ENCODE peak calls at places on chromosomes 1 and 21, in nine cellular contexts. One of them, this sample, is unnamed.

GRCh38 chr1:92927870-92928269 is 33.4 kb downstream of the DIPK1A start:
- ATAC-seq in PC-3: no peak
- ATAC-seq in heart left ventricle: no peak
- ATAC-seq in Panc1: no peak
- ATAC-seq in right lobe of liver: no peak
- ATAC-seq in upper lobe of left lung: no peak
- ATAC-seq in lower lobe of right lung: no peak
- ATAC-seq in HCT116: peak; percentile 50
- ATAC-seq in body of pancreas: no peak
- ATAC-seq in this sample: no peak

GRCh38 chr1:160112370-160112769 is 3.2 kb upstream of the ATP1A2 start:
- ATAC-seq in PC-3: no peak
- ATAC-seq in heart left ventricle: no peak
- ATAC-seq in Panc1: no peak
- ATAC-seq in right lobe of liver: no peak
- ATAC-seq in upper lobe of left lung: peak; percentile 33
- ATAC-seq in lower lobe of right lung: no peak
- ATAC-seq in HCT116: no peak
- ATAC-seq in body of pancreas: no peak
- ATAC-seq in this sample: no peak

GRCh38 chr1:233972951-233973635 is 68.6 kb downstream of the SLC35F3 start:
- ATAC-seq in PC-3: peak; percentile 75
- ATAC-seq in heart left ventricle: no peak
- ATAC-seq in Panc1: peak; percentile 82
- ATAC-seq in right lobe of liver: no peak
- ATAC-seq in upper lobe of left lung: no peak
- ATAC-seq in lower lobe of right lung: no peak
- ATAC-seq in HCT116: peak; percentile 88
- ATAC-seq in body of pancreas: no peak
- ATAC-seq in this sample: no peak

GRCh38 chr1:237383825-237384612 is 342.0 kb downstream of the RYR2 start:
- ATAC-seq in PC-3: no peak
- ATAC-seq in heart left ventricle: no peak
- ATAC-seq in Panc1: no peak
- ATAC-seq in right lobe of liver: no peak
- ATAC-seq in upper lobe of left lung: peak; percentile 53
- ATAC-seq in lower lobe of right lung: no peak
- ATAC-seq in HCT116: no peak
- ATAC-seq in body of pancreas: no peak
- ATAC-seq in this sample: no peak

GRCh38 chr21:17506936-17507335 is 5.9 kb upstream of the CXADR start:
- ATAC-seq in PC-3: no peak
- ATAC-seq in heart left ventricle: no peak
- ATAC-seq in Panc1: no peak
- ATAC-seq in right lobe of liver: no peak
- ATAC-seq in upper lobe of left lung: no peak
- ATAC-seq in lower lobe of right lung: no peak
- ATAC-seq in HCT116: no peak
- ATAC-seq in body of pancreas: no peak
- ATAC-seq in this sample: no peak

GRCh38 chr1:67662884-67663283 is 22.1 kb upstream of the GADD45A start:
- ATAC-seq in PC-3: no peak
- ATAC-seq in heart left ventricle: no peak
- ATAC-seq in Panc1: no peak
- ATAC-seq in right lobe of liver: no peak
- ATAC-seq in upper lobe of left lung: no peak
- ATAC-seq in lower lobe of right lung: no peak
- ATAC-seq in HCT116: no peak
- ATAC-seq in body of pancreas: no peak
- ATAC-seq in this sample: no peak

GRCh38 chr1:155759966-155760630 is 71.2 kb downstream of the DAP3 start:
- ATAC-seq in PC-3: peak; percentile 56
- ATAC-seq in heart left ventricle: no peak
- ATAC-seq in Panc1: no peak
- ATAC-seq in right lobe of liver: no peak
- ATAC-seq in upper lobe of left lung: no peak
- ATAC-seq in lower lobe of right lung: no peak
- ATAC-seq in HCT116: no peak
- ATAC-seq in body of pancreas: no peak
- ATAC-seq in this sample: no peak

GRCh38 chr1:3725366-3725765 is 26.9 kb upstream of the CCDC27 start:
- ATAC-seq in PC-3: no peak
- ATAC-seq in heart left ventricle: no peak
- ATAC-seq in Panc1: no peak
- ATAC-seq in right lobe of liver: no peak
- ATAC-seq in upper lobe of left lung: no peak
- ATAC-seq in lower lobe of right lung: no peak
- ATAC-seq in HCT116: no peak
- ATAC-seq in body of pancreas: no peak
- ATAC-seq in this sample: no peak

GRCh38 chr1:109197163-109198042 is 16.3 kb upstream of the SARS1 start:
- ATAC-seq in PC-3: peak; percentile 87
- ATAC-seq in heart left ventricle: peak; percentile 88
- ATAC-seq in Panc1: peak; percentile 79
- ATAC-seq in right lobe of liver: peak; percentile 6
- ATAC-seq in upper lobe of left lung: peak; percentile 40
- ATAC-seq in lower lobe of right lung: peak; percentile 61
- ATAC-seq in HCT116: peak; percentile 84
- ATAC-seq in body of pancreas: peak; percentile 71
- ATAC-seq in this sample: no peak

GRCh38 chr1:114352797-114353196 is 158.2 kb downstream of the TRIM33 start:
- ATAC-seq in PC-3: no peak
- ATAC-seq in heart left ventricle: peak; percentile 56
- ATAC-seq in Panc1: no peak
- ATAC-seq in right lobe of liver: no peak
- ATAC-seq in upper lobe of left lung: peak; percentile 45
- ATAC-seq in lower lobe of right lung: peak; percentile 57
- ATAC-seq in HCT116: no peak
- ATAC-seq in body of pancreas: no peak
- ATAC-seq in this sample: no peak

GRCh38 chr1:87450615-87451209 is 122.0 kb downstream of the LMO4 start:
- ATAC-seq in PC-3: no peak
- ATAC-seq in heart left ventricle: no peak
- ATAC-seq in Panc1: peak; percentile 53
- ATAC-seq in right lobe of liver: no peak
- ATAC-seq in upper lobe of left lung: no peak
- ATAC-seq in lower lobe of right lung: no peak
- ATAC-seq in HCT116: no peak
- ATAC-seq in body of pancreas: no peak
- ATAC-seq in this sample: no peak

GRCh38 chr1:33686551-33686950 is 177.3 kb upstream of the HMGB4 start:
- ATAC-seq in PC-3: no peak
- ATAC-seq in heart left ventricle: no peak
- ATAC-seq in Panc1: no peak
- ATAC-seq in right lobe of liver: no peak
- ATAC-seq in upper lobe of left lung: no peak
- ATAC-seq in lower lobe of right lung: no peak
- ATAC-seq in HCT116: no peak
- ATAC-seq in body of pancreas: no peak
- ATAC-seq in this sample: no peak

GRCh38 chr1:212301570-212301969 is 16.4 kb downstream of the PPP2R5A start:
- ATAC-seq in PC-3: peak; percentile 61
- ATAC-seq in heart left ventricle: peak; percentile 78
- ATAC-seq in Panc1: no peak
- ATAC-seq in right lobe of liver: no peak
- ATAC-seq in upper lobe of left lung: no peak
- ATAC-seq in lower lobe of right lung: no peak
- ATAC-seq in HCT116: no peak
- ATAC-seq in body of pancreas: no peak
- ATAC-seq in this sample: no peak

GRCh38 chr1:33433509-33434362 is 2.8 kb upstream of the PHC2 start:
- ATAC-seq in PC-3: peak; percentile 47
- ATAC-seq in heart left ventricle: peak; percentile 26
- ATAC-seq in Panc1: no peak
- ATAC-seq in right lobe of liver: peak; percentile 7
- ATAC-seq in upper lobe of left lung: peak; percentile 75
- ATAC-seq in lower lobe of right lung: peak; percentile 71
- ATAC-seq in HCT116: peak; percentile 44
- ATAC-seq in body of pancreas: no peak
- ATAC-seq in this sample: peak; percentile 46

GRCh38 chr1:182086136-182086535 is 24.6 kb upstream of the ZNF648 start:
- ATAC-seq in PC-3: no peak
- ATAC-seq in heart left ventricle: no peak
- ATAC-seq in Panc1: no peak
- ATAC-seq in right lobe of liver: no peak
- ATAC-seq in upper lobe of left lung: no peak
- ATAC-seq in lower lobe of right lung: no peak
- ATAC-seq in HCT116: no peak
- ATAC-seq in body of pancreas: no peak
- ATAC-seq in this sample: no peak

GRCh38 chr1:26064591-26064990 is 2.8 kb downstream of the TRIM63 start:
- ATAC-seq in PC-3: peak; percentile 71
- ATAC-seq in heart left ventricle: no peak
- ATAC-seq in Panc1: no peak
- ATAC-seq in right lobe of liver: no peak
- ATAC-seq in upper lobe of left lung: no peak
- ATAC-seq in lower lobe of right lung: no peak
- ATAC-seq in HCT116: no peak
- ATAC-seq in body of pancreas: peak; percentile 70
- ATAC-seq in this sample: no peak

GRCh38 chr21:35222541-35222941 is 173.4 kb upstream of the RUNX1 start:
- ATAC-seq in PC-3: no peak
- ATAC-seq in heart left ventricle: no peak
- ATAC-seq in Panc1: no peak
- ATAC-seq in right lobe of liver: no peak
- ATAC-seq in upper lobe of left lung: peak; percentile 32
- ATAC-seq in lower lobe of right lung: no peak
- ATAC-seq in HCT116: no peak
- ATAC-seq in body of pancreas: no peak
- ATAC-seq in this sample: no peak

GRCh38 chr1:18682375-18682774 is 51.7 kb downstream of the PAX7 start:
- ATAC-seq in PC-3: no peak
- ATAC-seq in heart left ventricle: no peak
- ATAC-seq in Panc1: no peak
- ATAC-seq in right lobe of liver: no peak
- ATAC-seq in upper lobe of left lung: no peak
- ATAC-seq in lower lobe of right lung: no peak
- ATAC-seq in HCT116: peak; percentile 29
- ATAC-seq in body of pancreas: no peak
- ATAC-seq in this sample: no peak

GRCh38 chr1:7120863-7121621 is 335.8 kb downstream of the CAMTA1 start:
- ATAC-seq in PC-3: no peak
- ATAC-seq in heart left ventricle: no peak
- ATAC-seq in Panc1: no peak
- ATAC-seq in right lobe of liver: peak; percentile 46
- ATAC-seq in upper lobe of left lung: no peak
- ATAC-seq in lower lobe of right lung: no peak
- ATAC-seq in HCT116: no peak
- ATAC-seq in body of pancreas: no peak
- ATAC-seq in this sample: no peak

GRCh38 chr1:180401999-180402398 is 100.4 kb downstream of the ACBD6 start:
- ATAC-seq in PC-3: no peak
- ATAC-seq in heart left ventricle: no peak
- ATAC-seq in Panc1: no peak
- ATAC-seq in right lobe of liver: no peak
- ATAC-seq in upper lobe of left lung: no peak
- ATAC-seq in lower lobe of right lung: no peak
- ATAC-seq in HCT116: no peak
- ATAC-seq in body of pancreas: no peak
- ATAC-seq in this sample: no peak
- TF ChIP-seq CTCF in PC-3: no peak
- TF ChIP-seq CTCF in heart left ventricle: no peak
- TF ChIP-seq CTCF in Panc1: no peak
- TF ChIP-seq CTCF in right lobe of liver: no peak
- TF ChIP-seq CTCF in upper lobe of left lung: no peak
- TF ChIP-seq CTCF in lower lobe of right lung: no peak
- TF ChIP-seq CTCF in HCT116: no peak
- TF ChIP-seq CTCF in body of pancreas: no peak
- TF ChIP-seq CTCF in this sample: no peak

DNA sequence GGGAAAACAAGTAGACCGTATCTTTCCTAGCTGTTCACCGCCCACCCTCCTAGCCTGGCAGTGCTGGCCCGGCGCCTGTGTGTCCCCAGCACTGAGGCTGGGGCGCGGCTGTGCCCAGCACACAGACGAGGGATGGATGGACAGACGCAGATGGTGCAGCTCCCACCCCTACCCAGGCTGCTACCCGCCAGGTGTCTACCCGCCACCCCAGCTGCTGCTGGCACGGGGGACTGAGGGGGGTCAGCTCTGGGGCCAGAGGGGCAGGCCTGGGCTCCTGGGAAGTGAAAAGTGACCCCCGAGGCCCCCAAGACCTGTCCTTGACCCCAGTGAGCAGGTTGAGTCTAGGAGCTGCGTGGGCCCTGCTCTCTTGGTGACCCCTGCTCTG is 2.9 kb upstream of the VWA1 start:
- ATAC-seq in PC-3: no peak
- ATAC-seq in heart left ventricle: no peak
- ATAC-seq in Panc1: no peak
- ATAC-seq in right lobe of liver: no peak
- ATAC-seq in upper lobe of left lung: no peak
- ATAC-seq in lower lobe of right lung: no peak
- ATAC-seq in HCT116: no peak
- ATAC-seq in body of pancreas: no peak
- ATAC-seq in this sample: no peak
- H3K27me3 ChIP-seq in PC-3: no peaks in the 10 kb centered on the region
- H3K27me3 ChIP-seq in heart left ventricle: no peaks in the 10 kb centered on the region
- H3K27me3 ChIP-seq in Panc1: no peaks in the 10 kb centered on the region
- H3K27me3 ChIP-seq in right lobe of liver: no peaks in the 10 kb centered on the region
- H3K27me3 ChIP-seq in upper lobe of left lung: no peaks in the 10 kb centered on the region
- H3K27me3 ChIP-seq in lower lobe of right lung: peaks cover 16% of the 10 kb centered on the region
- H3K27me3 ChIP-seq in HCT116: no peaks in the 10 kb centered on the region
- H3K27me3 ChIP-seq in body of pancreas: no peaks in the 10 kb centered on the region
- H3K27me3 ChIP-seq in this sample: no peaks in the 10 kb centered on the region

GRCh38 chr1:45687014-45687752 is 798 bp upstream of the TMEM69 start:
- ATAC-seq in PC-3: peak; percentile 90
- ATAC-seq in heart left ventricle: peak; percentile 94
- ATAC-seq in Panc1: peak; percentile 93
- ATAC-seq in right lobe of liver: peak; percentile 88
- ATAC-seq in upper lobe of left lung: peak; percentile 96
- ATAC-seq in lower lobe of right lung: peak; percentile 98
- ATAC-seq in HCT116: peak; percentile 88
- ATAC-seq in body of pancreas: peak; percentile 90
- ATAC-seq in this sample: peak; percentile 97
- TF ChIP-seq CTCF in PC-3: no peak
- TF ChIP-seq CTCF in heart left ventricle: no peak
- TF ChIP-seq CTCF in Panc1: no peak
- TF ChIP-seq CTCF in right lobe of liver: no peak
- TF ChIP-seq CTCF in upper lobe of left lung: no peak
- TF ChIP-seq CTCF in lower lobe of right lung: no peak
- TF ChIP-seq CTCF in HCT116: no peak
- TF ChIP-seq CTCF in body of pancreas: no peak
- TF ChIP-seq CTCF in this sample: no peak

DNA sequence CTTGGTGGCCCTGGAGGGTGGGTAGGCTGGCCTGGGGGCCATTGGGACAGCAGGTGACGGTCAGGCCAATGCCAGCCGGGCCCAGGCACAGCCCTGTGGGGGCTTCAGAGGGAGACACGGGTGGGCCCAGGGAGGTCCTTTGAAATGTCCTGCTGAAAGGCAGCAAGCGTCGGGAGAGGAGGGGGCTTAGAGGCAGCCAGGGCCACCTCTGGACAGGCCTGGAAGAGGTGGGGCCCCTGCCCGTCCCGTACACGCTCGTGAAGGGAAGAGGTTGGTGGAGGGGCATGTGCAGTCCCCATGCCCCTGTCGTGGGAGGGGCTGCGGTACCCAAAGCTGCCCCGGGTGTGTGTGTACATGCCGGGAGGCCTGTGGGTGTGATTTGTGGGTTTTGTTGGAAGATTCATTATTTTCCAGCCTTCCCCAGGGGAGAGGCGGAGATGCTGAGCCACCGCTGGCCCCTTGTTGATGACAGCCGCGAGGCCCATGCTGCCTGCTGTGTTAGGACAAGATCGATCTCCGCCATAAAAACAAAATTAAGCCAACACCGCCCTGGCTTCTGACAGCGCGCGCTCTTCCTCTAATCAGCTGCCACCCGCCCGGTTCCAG is 3.4 kb upstream of the PLCH2 start:
- ATAC-seq in PC-3: no peak
- ATAC-seq in heart left ventricle: no peak
- ATAC-seq in Panc1: no peak
- ATAC-seq in right lobe of liver: no peak
- ATAC-seq in upper lobe of left lung: no peak
- ATAC-seq in lower lobe of right lung: no peak
- ATAC-seq in HCT116: no peak
- ATAC-seq in body of pancreas: no peak
- ATAC-seq in this sample: no peak
- H3K27me3 ChIP-seq in PC-3: no peaks in the 10 kb centered on the region
- H3K27me3 ChIP-seq in heart left ventricle: peaks cover 9% of the 10 kb centered on the region
- H3K27me3 ChIP-seq in Panc1: no peaks in the 10 kb centered on the region
- H3K27me3 ChIP-seq in right lobe of liver: no peaks in the 10 kb centered on the region
- H3K27me3 ChIP-seq in upper lobe of left lung: no peaks in the 10 kb centered on the region
- H3K27me3 ChIP-seq in lower lobe of right lung: peaks cover 42% of the 10 kb centered on the region
- H3K27me3 ChIP-seq in HCT116: no peaks in the 10 kb centered on the region
- H3K27me3 ChIP-seq in body of pancreas: no peaks in the 10 kb centered on the region
- H3K27me3 ChIP-seq in this sample: peaks cover 82% of the 10 kb centered on the region